ENCODE peak calls at places on chromosomes 2 and 18, in ten cellular contexts. One of them, this sample, is unnamed.

GRCh38 chr18:77114070-77114563 is 18.5 kb downstream of the MBP start:
- DNase-seq in CD8-positive, alpha-beta T cell: no peak
- DNase-seq in cardiac fibroblast: no peak
- DNase-seq in pancreas: no peak
- DNase-seq in WTC11: no peak
- DNase-seq in prostate gland: no peak
- DNase-seq in upper lobe of right lung: no peak
- DNase-seq in IMR-90: no peak
- DNase-seq in HFFc6: no peak
- DNase-seq in BJ: no peak
- DNase-seq in this sample: no peak

GRCh38 chr2:56191617-56192016 is 7.8 kb downstream of the CCDC85A start:
- DNase-seq in CD8-positive, alpha-beta T cell: no peak
- DNase-seq in BJ: no peak
- DNase-seq in IMR-90: peak
- DNase-seq in pancreas: no peak
- DNase-seq in prostate gland: no peak
- DNase-seq in upper lobe of right lung: no peak
- DNase-seq in WTC11: peak
- DNase-seq in HFFc6: peak
- DNase-seq in cardiac fibroblast: peak
- DNase-seq in this sample: no peak

GRCh38 chr2:169977510-169977909 is 150.3 kb downstream of the UBR3 start:
- DNase-seq in upper lobe of right lung: no peak
- DNase-seq in CD8-positive, alpha-beta T cell: no peak
- DNase-seq in pancreas: no peak
- DNase-seq in HFFc6: no peak
- DNase-seq in BJ: no peak
- DNase-seq in IMR-90: no peak
- DNase-seq in cardiac fibroblast: no peak
- DNase-seq in prostate gland: no peak
- DNase-seq in WTC11: no peak
- DNase-seq in this sample: no peak

GRCh38 chr2:88880441-88880953 is 189.0 kb downstream of the RPIA start:
- DNase-seq in cardiac fibroblast: peak
- DNase-seq in WTC11: peak
- DNase-seq in IMR-90: peak
- DNase-seq in prostate gland: peak
- DNase-seq in HFFc6: peak
- DNase-seq in pancreas: no peak
- DNase-seq in CD8-positive, alpha-beta T cell: no peak
- DNase-seq in BJ: no peak
- DNase-seq in upper lobe of right lung: no peak
- DNase-seq in this sample: peak

GRCh38 chr2:158034198-158034831 is 67.4 kb upstream of the UPP2 start:
- DNase-seq in pancreas: no peak
- DNase-seq in upper lobe of right lung: no peak
- DNase-seq in prostate gland: peak
- DNase-seq in HFFc6: peak
- DNase-seq in CD8-positive, alpha-beta T cell: no peak
- DNase-seq in BJ: no peak
- DNase-seq in cardiac fibroblast: peak
- DNase-seq in WTC11: peak
- DNase-seq in IMR-90: peak
- DNase-seq in this sample: no peak

GRCh38 chr2:49770919-49771318 is 616.6 kb upstream of the FSHR start:
- DNase-seq in prostate gland: no peak
- DNase-seq in IMR-90: no peak
- DNase-seq in WTC11: peak
- DNase-seq in upper lobe of right lung: no peak
- DNase-seq in cardiac fibroblast: no peak
- DNase-seq in pancreas: peak
- DNase-seq in BJ: no peak
- DNase-seq in CD8-positive, alpha-beta T cell: no peak
- DNase-seq in HFFc6: no peak
- DNase-seq in this sample: no peak

GRCh38 chr2:109129921-109130725 is 1.1 kb downstream of the SH3RF3 start:
- DNase-seq in WTC11: no peak
- DNase-seq in BJ: no peak
- DNase-seq in prostate gland: no peak
- DNase-seq in CD8-positive, alpha-beta T cell: peak
- DNase-seq in pancreas: peak
- DNase-seq in cardiac fibroblast: peak
- DNase-seq in upper lobe of right lung: no peak
- DNase-seq in IMR-90: peak
- DNase-seq in HFFc6: no peak
- DNase-seq in this sample: no peak

GRCh38 chr18:51098082-51098481 is 68.1 kb downstream of the SMAD4 start:
- DNase-seq in pancreas: no peak
- DNase-seq in CD8-positive, alpha-beta T cell: no peak
- DNase-seq in HFFc6: no peak
- DNase-seq in IMR-90: no peak
- DNase-seq in cardiac fibroblast: no peak
- DNase-seq in BJ: no peak
- DNase-seq in WTC11: no peak
- DNase-seq in upper lobe of right lung: no peak
- DNase-seq in prostate gland: no peak
- DNase-seq in this sample: no peak

GRCh38 chr2:168186452-168186851 is 60.9 kb downstream of the STK39 start:
- DNase-seq in pancreas: no peak
- DNase-seq in upper lobe of right lung: no peak
- DNase-seq in BJ: no peak
- DNase-seq in IMR-90: no peak
- DNase-seq in HFFc6: no peak
- DNase-seq in WTC11: no peak
- DNase-seq in prostate gland: no peak
- DNase-seq in CD8-positive, alpha-beta T cell: no peak
- DNase-seq in cardiac fibroblast: no peak
- DNase-seq in this sample: no peak

GRCh38 chr2:241081643-241082337 is 20.3 kb downstream of the MTERF4 start:
- DNase-seq in pancreas: peak
- DNase-seq in BJ: no peak
- DNase-seq in CD8-positive, alpha-beta T cell: no peak
- DNase-seq in cardiac fibroblast: no peak
- DNase-seq in WTC11: no peak
- DNase-seq in IMR-90: no peak
- DNase-seq in prostate gland: no peak
- DNase-seq in HFFc6: no peak
- DNase-seq in upper lobe of right lung: no peak
- DNase-seq in this sample: no peak

GRCh38 chr2:112189001-112189556 is 50.9 kb downstream of the FBLN7 start:
- DNase-seq in BJ: no peak
- DNase-seq in HFFc6: no peak
- DNase-seq in prostate gland: no peak
- DNase-seq in CD8-positive, alpha-beta T cell: no peak
- DNase-seq in WTC11: no peak
- DNase-seq in IMR-90: no peak
- DNase-seq in cardiac fibroblast: no peak
- DNase-seq in pancreas: no peak
- DNase-seq in upper lobe of right lung: no peak
- DNase-seq in this sample: no peak

GRCh38 chr2:177064417-177064816 is 148.2 kb upstream of the HNRNPA3 start:
- DNase-seq in HFFc6: no peak
- DNase-seq in upper lobe of right lung: no peak
- DNase-seq in pancreas: no peak
- DNase-seq in BJ: no peak
- DNase-seq in IMR-90: no peak
- DNase-seq in CD8-positive, alpha-beta T cell: no peak
- DNase-seq in WTC11: no peak
- DNase-seq in cardiac fibroblast: no peak
- DNase-seq in prostate gland: no peak
- DNase-seq in this sample: no peak
- TF ChIP-seq CTCF in HFFc6: no peak
- TF ChIP-seq CTCF in upper lobe of right lung: no peak
- TF ChIP-seq CTCF in pancreas: no peak
- TF ChIP-seq CTCF in BJ: no peak
- TF ChIP-seq CTCF in IMR-90: no peak
- TF ChIP-seq CTCF in CD8-positive, alpha-beta T cell: no peak
- TF ChIP-seq CTCF in WTC11: no peak
- TF ChIP-seq CTCF in cardiac fibroblast: no peak
- TF ChIP-seq CTCF in prostate gland: no peak
- TF ChIP-seq CTCF in this sample: no peak

GRCh38 chr2:218097975-218098374 is 27.9 kb upstream of the CXCR2 start:
- DNase-seq in BJ: no peak
- DNase-seq in prostate gland: no peak
- DNase-seq in CD8-positive, alpha-beta T cell: no peak
- DNase-seq in HFFc6: no peak
- DNase-seq in WTC11: no peak
- DNase-seq in IMR-90: no peak
- DNase-seq in upper lobe of right lung: no peak
- DNase-seq in pancreas: no peak
- DNase-seq in cardiac fibroblast: no peak
- DNase-seq in this sample: no peak

GRCh38 chr2:218091743-218092142 is 22.7 kb downstream of the RUFY4 start:
- DNase-seq in IMR-90: no peak
- DNase-seq in pancreas: no peak
- DNase-seq in cardiac fibroblast: no peak
- DNase-seq in prostate gland: no peak
- DNase-seq in CD8-positive, alpha-beta T cell: no peak
- DNase-seq in WTC11: no peak
- DNase-seq in HFFc6: no peak
- DNase-seq in upper lobe of right lung: no peak
- DNase-seq in BJ: no peak
- DNase-seq in this sample: no peak

GRCh38 chr2:218095853-218096252 is 26.8 kb downstream of the RUFY4 start:
- DNase-seq in prostate gland: no peak
- DNase-seq in pancreas: no peak
- DNase-seq in upper lobe of right lung: no peak
- DNase-seq in BJ: no peak
- DNase-seq in WTC11: no peak
- DNase-seq in CD8-positive, alpha-beta T cell: no peak
- DNase-seq in HFFc6: no peak
- DNase-seq in cardiac fibroblast: no peak
- DNase-seq in IMR-90: no peak
- DNase-seq in this sample: no peak

DNA sequence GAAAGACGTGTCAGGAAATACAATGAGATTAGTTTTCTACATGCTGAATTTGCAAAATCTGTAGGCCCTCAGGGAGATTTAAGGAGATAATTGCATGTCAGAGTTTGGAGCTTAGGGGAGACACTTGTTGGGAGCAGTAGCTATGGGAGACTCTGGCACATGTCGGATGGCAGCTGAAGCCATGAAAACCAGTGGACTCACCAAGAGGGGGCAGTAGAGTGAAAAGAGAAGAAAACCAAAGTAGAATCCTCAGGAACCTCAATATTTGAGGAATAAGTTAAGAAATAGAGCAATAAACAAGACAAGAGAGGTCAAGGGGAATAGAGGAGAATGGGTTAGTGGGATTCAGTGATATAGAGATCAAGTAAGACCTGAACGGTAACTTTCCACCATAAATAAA is 24.8 kb downstream of the RUFY4 start:
- DNase-seq in CD8-positive, alpha-beta T cell: no peak
- DNase-seq in upper lobe of right lung: no peak
- DNase-seq in prostate gland: no peak
- DNase-seq in BJ: no peak
- DNase-seq in WTC11: no peak
- DNase-seq in HFFc6: no peak
- DNase-seq in cardiac fibroblast: no peak
- DNase-seq in pancreas: no peak
- DNase-seq in IMR-90: no peak
- DNase-seq in this sample: no peak
- TF ChIP-seq CTCF in CD8-positive, alpha-beta T cell: no peak
- TF ChIP-seq CTCF in upper lobe of right lung: no peak
- TF ChIP-seq CTCF in prostate gland: no peak
- TF ChIP-seq CTCF in BJ: no peak
- TF ChIP-seq CTCF in WTC11: peak
- TF ChIP-seq CTCF in HFFc6: peak
- TF ChIP-seq CTCF in cardiac fibroblast: no peak
- TF ChIP-seq CTCF in pancreas: no peak
- TF ChIP-seq CTCF in IMR-90: no peak
- TF ChIP-seq CTCF in this sample: peak

GRCh38 chr2:196324212-196324611 is 152.8 kb upstream of the STK17B start:
- DNase-seq in pancreas: no peak
- DNase-seq in WTC11: no peak
- DNase-seq in HFFc6: peak
- DNase-seq in cardiac fibroblast: peak
- DNase-seq in CD8-positive, alpha-beta T cell: no peak
- DNase-seq in BJ: no peak
- DNase-seq in prostate gland: no peak
- DNase-seq in upper lobe of right lung: no peak
- DNase-seq in IMR-90: peak
- DNase-seq in this sample: no peak

GRCh38 chr2:196318517-196319377 is 147.4 kb upstream of the STK17B start:
- DNase-seq in prostate gland: no peak
- DNase-seq in cardiac fibroblast: no peak
- DNase-seq in HFFc6: no peak
- DNase-seq in CD8-positive, alpha-beta T cell: no peak
- DNase-seq in IMR-90: no peak
- DNase-seq in upper lobe of right lung: no peak
- DNase-seq in WTC11: no peak
- DNase-seq in BJ: no peak
- DNase-seq in pancreas: no peak
- DNase-seq in this sample: no peak

GRCh38 chr2:196328088-196328680 is 156.8 kb upstream of the STK17B start:
- DNase-seq in prostate gland: no peak
- DNase-seq in WTC11: no peak
- DNase-seq in BJ: no peak
- DNase-seq in upper lobe of right lung: no peak
- DNase-seq in HFFc6: no peak
- DNase-seq in pancreas: no peak
- DNase-seq in CD8-positive, alpha-beta T cell: no peak
- DNase-seq in IMR-90: no peak
- DNase-seq in cardiac fibroblast: no peak
- DNase-seq in this sample: no peak

GRCh38 chr2:196322963-196323810 is 151.8 kb upstream of the STK17B start:
- DNase-seq in HFFc6: peak
- DNase-seq in CD8-positive, alpha-beta T cell: no peak
- DNase-seq in IMR-90: peak
- DNase-seq in upper lobe of right lung: no peak
- DNase-seq in cardiac fibroblast: peak
- DNase-seq in prostate gland: no peak
- DNase-seq in BJ: peak
- DNase-seq in WTC11: no peak
- DNase-seq in pancreas: no peak
- DNase-seq in this sample: no peak
- TF ChIP-seq CTCF in HFFc6: peak
- TF ChIP-seq CTCF in CD8-positive, alpha-beta T cell: no peak
- TF ChIP-seq CTCF in IMR-90: no peak
- TF ChIP-seq CTCF in upper lobe of right lung: no peak
- TF ChIP-seq CTCF in cardiac fibroblast: no peak
- TF ChIP-seq CTCF in prostate gland: no peak
- TF ChIP-seq CTCF in BJ: no peak
- TF ChIP-seq CTCF in WTC11: no peak
- TF ChIP-seq CTCF in pancreas: no peak
- TF ChIP-seq CTCF in this sample: no peak

DNA sequence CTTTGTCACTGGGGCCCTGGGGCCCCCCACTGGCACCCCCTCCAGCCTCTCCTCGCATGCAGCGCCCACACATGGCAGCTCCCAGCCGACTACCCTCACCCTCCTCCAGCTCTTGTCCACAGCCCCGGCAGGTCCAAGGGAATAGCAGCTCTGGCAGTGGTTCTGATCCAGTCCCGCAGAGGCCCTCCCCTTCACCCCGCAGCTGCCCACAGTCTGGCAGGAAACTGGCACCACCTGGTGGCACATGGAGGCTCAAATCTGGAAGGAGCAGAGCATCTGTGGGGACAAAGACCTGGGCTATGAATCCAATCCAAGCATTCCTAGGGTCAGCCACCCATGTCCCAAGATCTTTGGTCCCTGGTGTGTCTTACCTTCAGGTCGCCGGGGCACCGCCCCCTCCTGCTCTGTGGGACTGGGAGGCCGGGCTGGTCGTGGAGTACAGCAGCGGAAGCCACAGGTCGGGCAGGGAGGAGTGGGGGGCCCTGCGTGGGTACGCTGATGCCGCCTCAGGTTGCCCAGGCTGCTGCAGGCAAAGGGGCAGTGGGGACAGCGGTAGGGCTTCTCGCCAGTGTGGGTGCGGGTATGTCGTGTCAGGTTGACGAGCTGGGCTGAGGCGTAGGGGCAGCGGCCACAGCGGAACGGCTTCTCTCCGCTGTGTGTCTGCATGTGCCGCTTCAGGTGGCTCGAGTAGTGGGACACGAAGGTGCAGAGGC is 2.3 kb downstream of the ZNF513 start:
- DNase-seq in HFFc6: no peak
- DNase-seq in prostate gland: no peak
- DNase-seq in BJ: no peak
- DNase-seq in WTC11: no peak
- DNase-seq in CD8-positive, alpha-beta T cell: peak
- DNase-seq in upper lobe of right lung: peak
- DNase-seq in pancreas: peak
- DNase-seq in IMR-90: no peak
- DNase-seq in cardiac fibroblast: no peak
- DNase-seq in this sample: no peak
- TF ChIP-seq CTCF in HFFc6: peak
- TF ChIP-seq CTCF in prostate gland: no peak
- TF ChIP-seq CTCF in BJ: peak
- TF ChIP-seq CTCF in WTC11: no peak
- TF ChIP-seq CTCF in CD8-positive, alpha-beta T cell: no peak
- TF ChIP-seq CTCF in upper lobe of right lung: no peak
- TF ChIP-seq CTCF in pancreas: no peak
- TF ChIP-seq CTCF in IMR-90: peak
- TF ChIP-seq CTCF in cardiac fibroblast: no peak
- TF ChIP-seq CTCF in this sample: peak